ENCODE peak calls at places on chromosomes 4 and X, in eight cellular contexts. P, K, E, B, M, Q, N and U are unnamed samples.

GRCh38 chrX:65723706-65724105 is 56.3 kb downstream of the MSN start:
- DNase-seq in P (no peak), K (no peak), E (no peak), B (peak), M (no peak), Q (no peak), N (no peak), U (peak)

GRCh38 chr4:38868055-38868965 is 704 bp downstream of the FAM114A1 start:
- DNase-seq in P (no peak), K (no peak), E (peak), B (peak), M (no peak), Q (peak), N (peak), U (no peak)

GRCh38 chrX:120559799-120560198 is 963 bp downstream of the CUL4B start:
- DNase-seq in P (no peak), K (no peak), E (no peak), B (no peak), M (no peak), Q (peak), N (no peak), U (peak)

GRCh38 chrX:130251671-130252070 is 17.0 kb downstream of the ZNF280C start:
- DNase-seq in P (no peak), K (no peak), E (no peak), B (no peak), M (no peak), Q (no peak), N (no peak), U (no peak)

GRCh38 chrX:63275127-63275526 is 76.0 kb downstream of the SPIN4 start:
- DNase-seq in P (no peak), K (no peak), E (no peak), B (peak), M (no peak), Q (peak), N (no peak), U (peak)

GRCh38 chr4:70522626-70523025 is 4.3 kb downstream of the AMTN start:
- DNase-seq in P (no peak), K (no peak), E (no peak), B (no peak), M (no peak), Q (no peak), N (no peak), U (no peak)

GRCh38 chr4:120049732-120050494 is 16.7 kb downstream of the MAD2L1 start:
- DNase-seq in P (peak), K (peak), E (no peak), B (peak), M (peak), Q (peak), N (peak), U (peak)

GRCh38 chr4:119532319-119532718 is 96.3 kb downstream of the PDE5A start:
- DNase-seq in P (no peak), K (no peak), E (no peak), B (no peak), M (no peak), Q (no peak), N (no peak), U (no peak)

GRCh38 chr4:149280886-149281285 is 534.8 kb downstream of the IQCM start:
- DNase-seq in P (no peak), K (no peak), E (no peak), B (no peak), M (no peak), Q (peak), N (no peak), U (no peak)

GRCh38 chrX:23610491-23610890 is 56.8 kb upstream of the PRDX4 start:
- DNase-seq in P (no peak), K (no peak), E (no peak), B (no peak), M (no peak), Q (no peak), N (no peak), U (no peak)

GRCh38 chrX:11367609-11368430 is 74.6 kb downstream of the AMELX start:
- DNase-seq in P (no peak), K (no peak), E (no peak), B (peak), M (no peak), Q (peak), N (no peak), U (no peak)

GRCh38 chr4:185011408-185011807 is 6.9 kb upstream of the HELT start:
- DNase-seq in P (no peak), K (peak), E (no peak), B (no peak), M (no peak), Q (peak), N (no peak), U (no peak)
- TF ChIP-seq CTCF in P (no peak), K (peak), E (peak), B (peak), M (peak), Q (peak), N (no peak), U (peak)

GRCh38 chr4:154292589-154292988 is 199.0 kb downstream of the DCHS2 start:
- DNase-seq in P (no peak), K (no peak), E (no peak), B (no peak), M (no peak), Q (no peak), N (no peak), U (no peak)
- TF ChIP-seq CTCF in P (no peak), K (no peak), E (no peak), B (no peak), M (no peak), Q (no peak), N (no peak), U (no peak)

GRCh38 chrX:132676102-132676501 is 187.3 kb upstream of the MBNL3 start:
- DNase-seq in P (no peak), K (no peak), E (no peak), B (no peak), M (no peak), Q (no peak), N (no peak), U (no peak)
- TF ChIP-seq CTCF in P (no peak), K (no peak), E (no peak), B (no peak), M (no peak), Q (no peak), N (no peak), U (no peak)

DNA sequence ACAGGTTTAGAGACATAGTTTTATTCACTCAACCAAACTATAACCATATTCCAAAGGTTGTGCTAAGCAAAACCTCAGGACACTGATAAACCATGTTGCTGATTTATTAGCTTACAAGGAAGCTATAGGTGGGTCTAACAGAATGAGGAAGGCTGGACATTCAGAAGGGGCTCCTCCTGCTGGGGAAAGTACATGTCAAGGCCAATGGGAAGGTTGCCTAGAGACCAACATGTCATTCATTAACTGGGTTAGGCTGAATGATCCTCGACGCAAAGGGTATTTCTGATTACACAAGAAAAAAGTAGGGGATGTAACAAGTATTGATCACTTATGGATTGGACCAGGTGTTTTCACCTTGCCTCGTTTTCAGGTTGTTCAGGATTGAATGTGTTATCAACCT is 30.3 kb downstream of the SLC10A6 start:
- DNase-seq in P (no peak), K (no peak), E (no peak), B (peak), M (no peak), Q (no peak), N (no peak), U (no peak)
- TF ChIP-seq CTCF in P (no peak), K (no peak), E (no peak), B (no peak), M (no peak), Q (no peak), N (no peak), U (no peak)

DNA sequence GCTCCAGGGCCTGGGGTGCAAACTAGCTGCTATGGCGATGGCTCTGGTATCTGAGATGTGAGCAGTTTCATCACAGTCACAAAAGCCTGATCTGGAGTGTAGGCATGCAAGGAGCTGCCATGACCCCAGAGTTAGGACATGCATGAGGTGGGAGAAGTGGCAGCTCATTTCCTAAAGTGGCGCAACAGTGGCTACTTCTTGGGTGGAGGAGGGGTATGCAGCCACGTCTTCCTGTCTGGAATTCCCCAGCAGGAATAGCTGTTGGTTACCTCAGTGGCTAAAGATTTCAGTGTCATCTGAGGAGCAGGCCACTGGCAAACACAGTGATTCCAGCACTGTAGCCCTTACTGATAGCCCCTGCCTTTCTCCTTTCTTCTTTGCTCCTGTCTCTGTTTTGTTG is 1382.5 kb downstream of the C4orf33 start:
- DNase-seq in P (no peak), K (no peak), E (no peak), B (peak), M (no peak), Q (peak), N (no peak), U (no peak)
- TF ChIP-seq CTCF in P (no peak), K (no peak), E (no peak), B (no peak), M (no peak), Q (no peak), N (no peak), U (no peak)